ENCODE peak calls at places on chromosomes 1 and 21, in four cellular contexts. Y is activated CD4-positive, CD25-positive, alpha-beta regulatory T cell; J is stimulated activated CD8-positive, alpha-beta memory T cell treated with anti-CD3 and anti-CD28 coated beads, Interleukin-15, amount 100 ng/mL, for 1 hour; T is EH. O is an unnamed sample.

GRCh38 chr1:198300451-198300850 is 143.7 kb downstream of the NEK7 start:
- DNase-seq in Y (no peak), T (no peak), J (no peak), O (no peak)

GRCh38 chr1:189121941-189122340 is 1355.7 kb downstream of the BRINP3 start:
- DNase-seq in Y (no peak), J (no peak), T (no peak), O (no peak)

GRCh38 chr1:205631727-205632373 is at the start of gene ELK4:
- DNase-seq in J (peak; percentile 100), Y (peak; percentile 98), T (peak; percentile 98), O (peak; percentile 99)

GRCh38 chr1:39788758-39789570 is at the start of gene BMP8B:
- DNase-seq in Y (peak; percentile 18), T (peak; percentile 38), J (no peak), O (peak; percentile 48)

GRCh38 chr1:71240656-71241055 is 159.8 kb upstream of the ZRANB2 start:
- DNase-seq in J (no peak), T (no peak), Y (no peak), O (no peak)

GRCh38 chr1:240562111-240562590 is 49.8 kb downstream of the GREM2 start:
- DNase-seq in J (no peak), Y (no peak), T (peak; percentile 48), O (no peak)

GRCh38 chr1:101833312-101833711 is 163.4 kb downstream of the OLFM3 start:
- DNase-seq in Y (no peak), T (no peak), J (no peak), O (no peak)

GRCh38 chr1:20361805-20362381 is 71.2 kb downstream of the VWA5B1 start:
- DNase-seq in Y (no peak), J (no peak), T (peak; percentile 66), O (no peak)

GRCh38 chr1:109892476-109893368 is 17.9 kb upstream of the CSF1 start:
- DNase-seq in Y (no peak), J (no peak), T (peak; percentile 74), O (no peak)

GRCh38 chr1:50368179-50369007 is 54.9 kb downstream of the DMRTA2 start:
- DNase-seq in Y (no peak), T (peak; percentile 29), J (peak; percentile 1), O (no peak)

GRCh38 chr21:42309753-42310213 is 5.4 kb downstream of the TFF3 start:
- DNase-seq in J (peak; percentile 46), Y (peak; percentile 48), T (peak; percentile 21), O (peak; percentile 61)

GRCh38 chr1:230906226-230906625 is 37.9 kb upstream of the C1orf198 start:
- DNase-seq in T (no peak), J (no peak), Y (no peak), O (no peak)

GRCh38 chr1:201538618-201539551 is at the start of gene NAV1:
- DNase-seq in J (no peak), Y (no peak), T (peak; percentile 97), O (no peak)

GRCh38 chr1:168794057-168794456 is 65.1 kb upstream of the DPT start:
- DNase-seq in Y (no peak), T (no peak), J (no peak), O (no peak)

GRCh38 chr1:25369241-25369640 is 31.1 kb downstream of the TMEM50A start:
- DNase-seq in J (no peak), Y (no peak), T (peak; percentile 41), O (no peak)

GRCh38 chr1:201966171-201966570 is 10.9 kb downstream of the TIMM17A start:
- DNase-seq in Y (no peak), T (no peak), J (no peak), O (no peak)

GRCh38 chr1:44289530-44289929 is 65.5 kb downstream of the ERI3 start:
- DNase-seq in J (no peak), Y (no peak), T (no peak), O (no peak)

GRCh38 chr1:212104586-212105282 is 69.2 kb downstream of the DTL start:
- DNase-seq in J (no peak), Y (no peak), T (no peak), O (no peak)

GRCh38 chr1:21852282-21853129 is 40.4 kb downstream of the LDLRAD2 start:
- DNase-seq in Y (no peak), T (no peak), J (no peak), O (no peak)

GRCh38 chr1:198179556-198179981 is 22.8 kb downstream of the NEK7 start:
- DNase-seq in T (peak; percentile 77), Y (no peak), J (no peak), O (peak; percentile 44)

GRCh38 chr1:30748098-30748698 is 9.4 kb downstream of the LAPTM5 start:
- DNase-seq in Y (no peak), J (no peak), T (peak; percentile 27), O (peak; percentile 48)

GRCh38 chr1:58858344-58858673 is 74.5 kb upstream of the JUN start:
- DNase-seq in T (no peak), Y (peak; percentile 16), J (no peak), O (peak; percentile 26)

GRCh38 chr1:208425096-208425495 is 180.9 kb upstream of the PLXNA2 start:
- DNase-seq in Y (no peak), J (no peak), T (no peak), O (no peak)

GRCh38 chr1:159921700-159922498 is 3.4 kb downstream of the TAGLN2 start:
- DNase-seq in J (no peak), T (peak; percentile 43), Y (no peak), O (no peak)

GRCh38 chr21:15732290-15732995 is 2.7 kb downstream of the USP25 start:
- DNase-seq in Y (no peak), T (no peak), J (no peak), O (peak; percentile 63)

GRCh38 chr1:108704501-108704900 is 8.2 kb upstream of the FNDC7 start:
- DNase-seq in T (peak; percentile 86), Y (no peak), J (no peak), O (no peak)

GRCh38 chr21:35208117-35208516 is 159.0 kb upstream of the RUNX1 start:
- DNase-seq in Y (no peak), T (no peak), J (no peak), O (no peak)

GRCh38 chr1:17979815-17980214 is 127.8 kb upstream of the IGSF21 start:
- DNase-seq in J (no peak), Y (no peak), T (no peak), O (no peak)

GRCh38 chr1:229164338-229164737 is 106.6 kb upstream of the RAB4A start:
- DNase-seq in J (no peak), T (no peak), Y (no peak), O (no peak)

GRCh38 chr1:25695991-25696330 is 79.4 kb downstream of the MAN1C1 start:
- DNase-seq in Y (no peak), T (peak; percentile 81), J (no peak), O (no peak)

GRCh38 chr1:156090822-156091188 is 8.5 kb upstream of the MEX3A start:
- DNase-seq in Y (peak; percentile 79), J (peak; percentile 84), T (peak; percentile 79), O (peak; percentile 84)

GRCh38 chr1:178931843-178932551 is 61.1 kb upstream of the ANGPTL1 start:
- DNase-seq in T (peak; percentile 63), Y (no peak), J (no peak), O (no peak)

GRCh38 chr1:93471284-93471683 is 23.4 kb downstream of the FNBP1L start:
- DNase-seq in T (no peak), Y (no peak), J (no peak), O (no peak)

O was measured in CD4-positive, alpha-beta memory T cell.